ENCODE peak calls at places on chromosome 5, in four cellular contexts. Q, E, R and L are unnamed samples.

GRCh38 chr5:144042157-144042556 is 128.3 kb downstream of the YIPF5 start:
- DNase-seq in E (no peak), R (no peak), Q (no peak), L (no peak)

GRCh38 chr5:145925353-145925752 is 11.0 kb upstream of the SH3RF2 start:
- DNase-seq in E (peak), R (peak), Q (no peak), L (peak)

GRCh38 chr5:5799229-5799628 is 376.8 kb downstream of the ICE1 start:
- DNase-seq in R (no peak), Q (no peak), E (no peak), L (no peak)

GRCh38 chr5:124372457-124372856 is 374.0 kb downstream of the ZNF608 start:
- DNase-seq in R (no peak), E (no peak), Q (no peak), L (no peak)

GRCh38 chr5:181223729-181224389 is 778 bp downstream of the TRIM41 start:
- DNase-seq in R (peak), E (no peak), Q (no peak), L (peak)

GRCh38 chr5:115151208-115151805 is 18.4 kb downstream of the TRIM36 start:
- DNase-seq in E (no peak), Q (no peak), R (no peak), L (no peak)

GRCh38 chr5:40570408-40571129 is 109.1 kb upstream of the PTGER4 start:
- DNase-seq in Q (no peak), R (peak), E (peak), L (peak)

GRCh38 chr5:160133918-160134304 is 14.7 kb upstream of the PWWP2A start:
- DNase-seq in Q (no peak), E (no peak), R (no peak), L (no peak)

GRCh38 chr5:137938358-137939138 is 49.3 kb downstream of the PKD2L2 start:
- DNase-seq in Q (no peak), R (no peak), E (no peak), L (no peak)

GRCh38 chr5:109703827-109704226 is 14.1 kb downstream of the MAN2A1 start:
- DNase-seq in E (no peak), Q (no peak), R (peak), L (peak)

GRCh38 chr5:179699640-179700298 is 1.0 kb downstream of the CANX start:
- DNase-seq in E (peak), Q (no peak), R (peak), L (peak)

GRCh38 chr5:120405291-120405864 is 58.7 kb upstream of the PRR16 start:
- DNase-seq in E (peak), R (peak), Q (no peak), L (peak)

GRCh38 chr5:120402606-120403005 is 61.5 kb upstream of the PRR16 start:
- DNase-seq in E (no peak), R (no peak), Q (no peak), L (no peak)

GRCh38 chr5:120405923-120406322 is 58.2 kb upstream of the PRR16 start:
- DNase-seq in E (peak), R (peak), Q (no peak), L (peak)
- H2AFZ ChIP-seq in E (peak), R (no peak), Q (no peak), L (no peak)

GRCh38 chr5:96253140-96253539 is 179.9 kb downstream of the PCSK1 start:
- DNase-seq in Q (no peak), E (no peak), R (no peak), L (no peak)

GRCh38 chr5:96257904-96258303 is 175.1 kb downstream of the PCSK1 start:
- DNase-seq in E (peak), R (peak), Q (no peak), L (peak)

GRCh38 chr5:96252596-96252995 is 180.5 kb downstream of the PCSK1 start:
- DNase-seq in E (no peak), R (no peak), Q (no peak), L (no peak)

GRCh38 chr5:96256795-96257470 is 176.1 kb downstream of the PCSK1 start:
- DNase-seq in R (peak), E (peak), Q (peak), L (peak)

GRCh38 chr5:96254980-96255681 is 177.9 kb downstream of the PCSK1 start:
- DNase-seq in E (peak), Q (no peak), R (peak), L (peak)
- H3K27ac ChIP-seq in E (peak), Q (no peak), R (peak), L (peak)

GRCh38 chr5:89105171-89105695 is 222.2 kb upstream of the MEF2C start:
- DNase-seq in Q (no peak), E (peak), R (no peak), L (peak)

GRCh38 chr5:89106479-89106878 is 223.5 kb upstream of the MEF2C start:
- DNase-seq in R (no peak), E (no peak), Q (no peak), L (no peak)

GRCh38 chr5:89105836-89106235 is 222.9 kb upstream of the MEF2C start:
- DNase-seq in E (peak), R (no peak), Q (no peak), L (peak)

DNA sequence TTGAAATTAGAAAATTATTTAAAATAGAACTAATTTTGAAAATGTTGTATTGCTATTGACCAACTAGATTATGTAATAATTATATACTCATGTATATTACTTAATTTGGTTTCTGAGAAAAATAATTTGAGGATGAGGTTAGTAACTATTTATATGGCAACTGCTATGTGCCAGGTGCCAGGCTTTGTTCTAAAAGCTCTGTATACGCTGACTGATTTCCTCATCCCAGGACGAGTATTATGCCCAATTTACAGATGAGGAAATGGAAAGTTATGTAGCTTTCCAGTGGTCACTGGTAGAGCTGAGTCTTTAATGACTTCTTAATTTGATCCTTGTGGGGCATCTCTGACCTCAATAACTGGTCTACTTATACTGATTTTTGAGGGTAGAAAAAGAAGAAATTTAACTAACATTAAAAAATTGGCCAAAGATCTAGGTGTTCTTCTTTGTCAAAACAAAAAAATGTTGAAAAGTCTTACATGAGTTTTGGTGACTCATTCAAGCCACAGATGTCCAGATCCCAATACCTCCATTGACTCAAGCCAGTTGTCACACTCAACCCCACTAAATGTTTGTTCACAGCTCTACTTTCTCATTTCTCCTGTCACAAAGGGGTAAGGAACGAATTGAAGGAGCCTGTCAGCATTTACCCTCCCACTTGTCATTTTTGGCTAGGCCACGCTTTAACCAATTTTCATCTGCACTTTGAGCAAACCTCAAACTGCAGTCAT is 228.1 kb upstream of the MEF2C start:
- DNase-seq in R (no peak), Q (no peak), E (peak), L (peak)
- H2AFZ ChIP-seq in R (no peak), Q (peak), E (no peak), L (no peak)

GRCh38 chr5:131877873-131878272 is 67.6 kb downstream of the MEIKIN start:
- DNase-seq in Q (no peak), R (no peak), E (no peak), L (no peak)

GRCh38 chr5:131879705-131880104 is 65.8 kb downstream of the MEIKIN start:
- DNase-seq in R (no peak), Q (no peak), E (no peak), L (no peak)
- H3K27ac ChIP-seq in R (no peak), Q (no peak), E (no peak), L (no peak)

GRCh38 chr5:102651466-102651865 is 103.6 kb upstream of the PAM start:
- DNase-seq in R (no peak), E (peak), Q (no peak), L (peak)

GRCh38 chr5:102654559-102655354 is 100.3 kb upstream of the PAM start:
- DNase-seq in R (no peak), E (no peak), Q (no peak), L (no peak)

GRCh38 chr5:102649731-102650130 is 105.4 kb upstream of the PAM start:
- DNase-seq in Q (no peak), R (no peak), E (no peak), L (peak)
- H2AFZ ChIP-seq in Q (no peak), R (no peak), E (no peak), L (no peak)

DNA sequence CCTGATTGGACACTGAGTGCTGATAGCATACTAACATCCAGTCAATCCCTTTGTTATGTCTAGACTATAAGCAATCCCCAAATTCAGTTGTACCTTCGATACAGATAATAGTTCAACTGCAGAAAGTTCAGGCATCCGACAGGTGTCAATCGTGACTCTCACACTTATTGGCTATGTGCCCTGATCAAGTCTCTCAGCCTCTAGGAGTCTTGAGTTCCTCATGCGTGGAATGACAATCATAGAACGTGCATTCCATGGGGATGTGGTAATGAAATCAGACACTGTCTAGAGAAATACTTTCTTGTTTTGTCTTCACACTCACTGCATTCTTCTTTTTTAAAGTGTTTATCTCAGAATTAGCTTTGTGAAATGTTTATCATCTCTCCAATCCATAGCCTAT is 4.8 kb downstream of the ANKRD34B start:
- DNase-seq in R (no peak), E (no peak), Q (no peak), L (no peak)
- H3K27ac ChIP-seq in R (no peak), E (no peak), Q (no peak), L (no peak)

GRCh38 chr5:51997500-51997899 is 614.3 kb downstream of the ISL1 start:
- DNase-seq in R (no peak), Q (no peak), E (no peak), L (no peak)

GRCh38 chr5:51995773-51996306 is 612.6 kb downstream of the ISL1 start:
- DNase-seq in Q (no peak), R (no peak), E (no peak), L (no peak)

GRCh38 chr5:51996356-51996861 is 613.2 kb downstream of the ISL1 start:
- DNase-seq in Q (no peak), E (no peak), R (no peak), L (no peak)

GRCh38 chr5:51997908-51998307 is 614.7 kb downstream of the ISL1 start:
- DNase-seq in E (no peak), Q (no peak), R (no peak), L (no peak)
- H2AFZ ChIP-seq in E (no peak), Q (no peak), R (no peak), L (no peak)